ENCODE peak calls at places on chromosome 16, in four cellular contexts. A is upper lobe of left lung, K is amygdala, Z is NCI-H510A treated with DMSO at 0.1 percent for 48 hours. O is an unnamed sample.

GRCh38 chr16:89037261-89038152 is 56.1 kb upstream of the ACSF3 start:
- DNase-seq in K (no peak), Z (no peak), A (no peak), O (no peak)

GRCh38 chr16:67279296-67280089 is at the start of gene PLEKHG4:
- DNase-seq in Z (peak), A (peak), K (peak), O (peak)

GRCh38 chr16:81035975-81036750 is 521 bp downstream of the ATMIN start:
- DNase-seq in K (no peak), Z (no peak), A (peak), O (peak)

GRCh38 chr16:1781758-1782407 is 488 bp downstream of the SPSB3 start:
- DNase-seq in Z (no peak), A (no peak), K (no peak), O (peak)

GRCh38 chr16:370980-371728 is 816 bp upstream of the MRPL28 start:
- DNase-seq in A (no peak), Z (no peak), K (no peak), O (peak)

GRCh38 chr16:30526137-30526822 is at the start of gene ZNF768:
- DNase-seq in K (peak), Z (peak), A (peak), O (no peak)

GRCh38 chr16:35497399-35497798 is 2038.0 kb downstream of the TP53TG3F start:
- DNase-seq in K (no peak), Z (no peak), A (no peak), O (no peak)

GRCh38 chr16:1313721-1314120 is 4.3 kb downstream of the UBE2I start:
- DNase-seq in A (no peak), Z (no peak), K (no peak), O (no peak)

GRCh38 chr16:78576941-78577340 is 477.5 kb downstream of the WWOX start:
- DNase-seq in Z (no peak), A (no peak), K (no peak), O (no peak)

GRCh38 chr16:11613381-11614303 is 26.9 kb upstream of the LITAF start:
- DNase-seq in A (peak), K (no peak), Z (no peak), O (peak)

GRCh38 chr16:89695875-89696597 is 5.5 kb downstream of the SPATA2L start:
- DNase-seq in A (no peak), K (no peak), Z (no peak), O (no peak)

GRCh38 chr16:58678716-58679115 is 5.9 kb downstream of the SLC38A7 start:
- DNase-seq in Z (no peak), K (peak), A (no peak), O (no peak)

GRCh38 chr16:88700322-88700635 is 5.9 kb downstream of the RNF166 start:
- DNase-seq in Z (no peak), K (no peak), A (no peak), O (no peak)

GRCh38 chr16:81142864-81143263 is 46.7 kb upstream of the GCSH start:
- DNase-seq in Z (no peak), K (no peak), A (no peak), O (no peak)

GRCh38 chr16:22671301-22672076 is 142.5 kb upstream of the HS3ST2 start:
- DNase-seq in Z (no peak), K (no peak), A (no peak), O (no peak)

GRCh38 chr16:12703935-12704334 is 99.8 kb downstream of the CPPED1 start:
- DNase-seq in Z (no peak), A (no peak), K (no peak), O (no peak)

GRCh38 chr16:8849411-8850011 is 19.3 kb downstream of the CARHSP1 start:
- DNase-seq in A (no peak), Z (no peak), K (no peak), O (no peak)

GRCh38 chr16:74735162-74735452 is 34.4 kb upstream of the MLKL start:
- DNase-seq in Z (no peak), A (no peak), K (no peak), O (no peak)

GRCh38 chr16:242281-242680 is 7.7 kb downstream of the FAM234A start:
- DNase-seq in A (no peak), K (no peak), Z (no peak), O (no peak)

GRCh38 chr16:73187163-73187562 is 139.2 kb upstream of the ZFHX3 start:
- DNase-seq in K (no peak), A (no peak), Z (no peak), O (no peak)

GRCh38 chr16:48076455-48077012 is 79.3 kb downstream of the ABCC12 start:
- DNase-seq in K (no peak), Z (no peak), A (no peak), O (peak)

GRCh38 chr16:15773964-15774363 is 82.9 kb downstream of the MYH11 start:
- DNase-seq in A (no peak), K (no peak), Z (no peak), O (no peak)

GRCh38 chr16:2043980-2044451 is 3.6 kb downstream of the NTHL1 start:
- DNase-seq in K (peak), A (peak), Z (no peak), O (peak)

GRCh38 chr16:27690604-27691003 is 140.7 kb downstream of the KATNIP start:
- DNase-seq in Z (peak), A (no peak), K (peak), O (peak)

GRCh38 chr16:8751481-8752311 is 45.7 kb downstream of the TMEM186 start:
- DNase-seq in Z (no peak), K (no peak), A (no peak), O (no peak)

GRCh38 chr16:1082266-1082951 is 9.9 kb downstream of the SSTR5 start:
- DNase-seq in Z (no peak), A (no peak), K (no peak), O (no peak)

GRCh38 chr16:80375973-80376372 is 164.8 kb upstream of the DYNLRB2 start:
- DNase-seq in K (no peak), Z (no peak), A (no peak), O (no peak)

GRCh38 chr16:88002211-88002610 is 51.0 kb downstream of the BANP start:
- DNase-seq in A (no peak), K (no peak), Z (no peak), O (no peak)

GRCh38 chr16:22306788-22307187 is 9.6 kb downstream of the POLR3E start:
- DNase-seq in A (no peak), Z (no peak), K (no peak), O (no peak)

GRCh38 chr16:80120899-80121521 is 419.8 kb upstream of the DYNLRB2 start:
- DNase-seq in Z (peak), A (no peak), K (no peak), O (no peak)

GRCh38 chr16:68073902-68074760 is 11.0 kb upstream of the NFATC3 start:
- DNase-seq in A (no peak), Z (no peak), K (no peak), O (no peak)

GRCh38 chr16:76963614-76964315 is 227.2 kb upstream of the MON1B start:
- DNase-seq in Z (no peak), A (no peak), K (no peak), O (peak)

GRCh38 chr16:87436225-87437172 is 44.4 kb downstream of the MAP1LC3B start:
- DNase-seq in A (no peak), Z (no peak), K (no peak), O (no peak)

GRCh38 chr16:31109622-31110021 is 1.4 kb downstream of the BCKDK start:
- DNase-seq in K (no peak), A (no peak), Z (no peak), O (no peak)

GRCh38 chr16:88854306-88855111 is 2.2 kb downstream of the GALNS start:
- DNase-seq in Z (no peak), A (peak), K (no peak), O (no peak)

GRCh38 chr16:14289692-14290340 is 218.7 kb downstream of the MRTFB start:
- DNase-seq in Z (no peak), K (no peak), A (no peak), O (peak)